ENCODE peak calls at places on chromosomes 6 and 20, in five cellular contexts. M is T-helper 2 cell, E is neural progenitor cell, T is hypothalamus, H is Calu3. R is an unnamed sample.

GRCh38 chr6:135265278-135265677 is 84.2 kb downstream of the MYB start:
- DNase-seq in H (no peak), T (no peak), M (no peak), E (no peak), R (no peak)

GRCh38 chr6:65852369-65852852 is 145.4 kb upstream of the EYS start:
- DNase-seq in M (no peak), E (no peak), H (no peak), T (no peak), R (no peak)

GRCh38 chr20:36645998-36646397 is at the start of gene SLA2:
- DNase-seq in M (peak), T (no peak), H (no peak), E (no peak), R (peak)

GRCh38 chr20:35269055-35269781 is 8.7 kb downstream of the MMP24OS start:
- DNase-seq in E (peak), M (peak), H (peak), T (peak), R (no peak)

GRCh38 chr6:90088009-90088408 is 193.7 kb downstream of the GJA10 start:
- DNase-seq in E (no peak), H (no peak), T (no peak), M (no peak), R (no peak)

GRCh38 chr6:125191916-125192609 is 38.5 kb downstream of the TPD52L1 start:
- DNase-seq in M (peak), E (peak), H (peak), T (no peak), R (peak)

GRCh38 chr6:89411269-89412070 is 603 bp downstream of the RRAGD start:
- DNase-seq in E (peak), T (no peak), H (peak), M (peak), R (no peak)

GRCh38 chr6:113857565-113858066 is 471 bp downstream of the MARCKS start:
- DNase-seq in E (peak), T (no peak), M (peak), H (peak), R (no peak)

GRCh38 chr6:36387440-36388303 is at the start of gene ETV7:
- DNase-seq in E (peak), H (peak), M (peak), T (no peak), R (no peak)

GRCh38 chr20:60009318-60009717 is 51.1 kb downstream of the CDH26 start:
- DNase-seq in E (no peak), T (no peak), M (no peak), H (no peak), R (no peak)

R was measured in CMK.